ENCODE peak calls at places on chromosomes 3 and 15, in seven cellular contexts. B is transverse colon, F is cardiac fibroblast, G is heart left ventricle, R is fibroblast of villous mesenchyme, Q is breast epithelium, N is tibial artery. O is an unnamed sample.

GRCh38 chr15:28885630-28886430 is at the start of gene APBA2:
- DNase-seq in B (no peak), F (peak), G (no peak), R (peak), Q (no peak), N (no peak), O (no peak)

GRCh38 chr3:141386080-141386594 is 17.8 kb downstream of the ZBTB38 start:
- DNase-seq in B (no peak), F (no peak), G (no peak), R (no peak), Q (no peak), N (no peak), O (no peak)

GRCh38 chr3:195823286-195823685 is 11.6 kb upstream of the MUC4 start:
- DNase-seq in B (peak), F (no peak), G (no peak), R (no peak), Q (no peak), N (no peak), O (no peak)

GRCh38 chr15:58457466-58457965 is 25.7 kb downstream of the LIPC start:
- DNase-seq in B (no peak), F (peak), G (no peak), R (peak), Q (no peak), N (no peak), O (no peak)

GRCh38 chr3:56357266-56357665 is 111.0 kb downstream of the ERC2 start:
- DNase-seq in B (no peak), F (no peak), G (no peak), R (no peak), Q (no peak), N (no peak), O (no peak)

GRCh38 chr3:133831966-133832801 is 26.6 kb downstream of the SRPRB start:
- DNase-seq in B (no peak), F (no peak), G (no peak), R (no peak), Q (no peak), N (no peak), O (no peak)

GRCh38 chr15:82571722-82572222 is 31.5 kb upstream of the RPS17 start:
- DNase-seq in B (peak), F (peak), G (peak), R (peak), Q (peak), N (peak), O (no peak)

GRCh38 chr15:70669966-70670658 is 93.2 kb downstream of the UACA start:
- DNase-seq in B (peak), F (no peak), G (peak), R (peak), Q (no peak), N (no peak), O (no peak)

GRCh38 chr15:78727561-78727960 is 83.7 kb downstream of the ADAMTS7 start:
- DNase-seq in B (no peak), F (peak), G (no peak), R (no peak), Q (no peak), N (no peak), O (no peak)

GRCh38 chr3:106265704-106266103 is 396.9 kb upstream of the CBLB start:
- DNase-seq in B (no peak), F (no peak), G (no peak), R (no peak), Q (no peak), N (no peak), O (no peak)
- H3K4me3 ChIP-seq in B (no peak), F (no peak), G (no peak), R (no peak), Q (no peak), N (no peak), O (no peak)

GRCh38 chr3:194369522-194370279 is at the start of gene LRRC15:
- DNase-seq in B (peak), F (peak), G (no peak), R (peak), Q (no peak), N (no peak), O (no peak)
- TF ChIP-seq CTCF in B (no peak), F (no peak), G (no peak), R (no peak), Q (no peak), N (no peak), O (peak)

DNA sequence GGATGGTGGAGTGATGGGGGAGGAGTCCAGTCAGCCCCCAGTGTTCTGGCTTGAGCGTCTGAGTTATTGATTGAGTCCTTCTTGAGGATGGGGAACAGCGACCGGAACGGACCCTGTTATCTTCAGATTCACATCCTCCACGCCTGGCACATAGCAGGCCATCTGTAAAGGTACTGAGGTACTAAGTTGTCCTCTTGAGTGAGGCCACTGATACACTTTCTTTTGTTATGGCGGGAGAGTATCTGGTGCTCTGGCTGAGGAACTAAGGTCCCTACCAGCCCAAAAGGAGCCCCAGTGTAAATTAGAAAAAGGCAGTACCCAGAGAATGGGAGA is 16.7 kb upstream of the HRH1 start:
- DNase-seq in B (no peak), F (no peak), G (no peak), R (no peak), Q (no peak), N (no peak), O (no peak)
- H3K4me3 ChIP-seq in B (no peak), F (peak), G (no peak), R (peak), Q (peak), N (peak), O (no peak)

DNA sequence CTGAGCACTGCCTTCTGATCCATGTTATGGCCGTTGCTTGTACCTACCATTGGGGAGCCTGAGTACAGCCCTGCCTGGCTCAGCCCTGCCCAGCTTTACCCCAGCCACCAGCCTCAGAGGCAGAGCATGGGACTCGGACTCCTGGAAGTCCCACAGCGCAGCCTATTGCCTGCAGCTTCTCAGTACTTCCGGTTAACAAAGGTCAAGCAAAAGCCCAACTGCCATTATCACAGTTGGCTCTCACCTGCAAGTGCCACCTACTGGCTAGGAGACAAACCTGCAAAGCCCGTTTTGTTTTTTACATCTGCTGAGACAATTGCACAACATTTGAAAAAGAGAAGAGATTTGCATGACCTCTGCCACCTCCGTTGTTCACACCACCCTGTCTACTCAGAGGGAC is 1081.7 kb downstream of the NAALADL2 start:
- DNase-seq in B (no peak), F (no peak), G (no peak), R (no peak), Q (no peak), N (no peak), O (peak)
- TF ChIP-seq CTCF in B (no peak), F (peak), G (no peak), R (no peak), Q (no peak), N (no peak), O (peak)

DNA sequence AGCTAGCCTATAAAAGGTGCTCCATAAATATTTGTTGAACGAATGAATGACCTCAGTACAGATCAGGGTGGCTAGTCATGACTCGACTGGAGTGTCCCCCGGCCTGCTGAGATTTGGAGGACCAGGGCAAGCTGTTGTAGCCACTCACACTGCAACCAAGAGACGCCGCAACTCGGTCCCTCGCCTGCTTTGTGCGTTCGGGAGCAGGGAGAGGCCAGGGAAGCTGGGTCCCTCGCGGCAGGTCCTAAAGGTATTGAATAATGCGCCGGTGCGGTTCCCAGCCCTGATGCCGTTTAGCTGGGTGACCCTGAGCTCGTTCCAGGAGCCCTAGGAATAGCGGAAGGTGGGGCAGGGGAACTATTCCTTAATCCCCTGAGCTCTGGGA is 1.8 kb downstream of the IGDCC4 start:
- DNase-seq in B (no peak), F (no peak), G (no peak), R (no peak), Q (no peak), N (no peak), O (no peak)
- H3K4me3 ChIP-seq in B (peak), F (peak), G (no peak), R (peak), Q (peak), N (peak), O (no peak)

GRCh38 chr3:131988209-131988608 is 46.6 kb downstream of the CPNE4 start:
- DNase-seq in B (no peak), F (no peak), G (no peak), R (no peak), Q (no peak), N (no peak), O (no peak)
- TF ChIP-seq CTCF in B (no peak), F (no peak), G (no peak), R (no peak), Q (no peak), N (no peak), O (no peak)

DNA sequence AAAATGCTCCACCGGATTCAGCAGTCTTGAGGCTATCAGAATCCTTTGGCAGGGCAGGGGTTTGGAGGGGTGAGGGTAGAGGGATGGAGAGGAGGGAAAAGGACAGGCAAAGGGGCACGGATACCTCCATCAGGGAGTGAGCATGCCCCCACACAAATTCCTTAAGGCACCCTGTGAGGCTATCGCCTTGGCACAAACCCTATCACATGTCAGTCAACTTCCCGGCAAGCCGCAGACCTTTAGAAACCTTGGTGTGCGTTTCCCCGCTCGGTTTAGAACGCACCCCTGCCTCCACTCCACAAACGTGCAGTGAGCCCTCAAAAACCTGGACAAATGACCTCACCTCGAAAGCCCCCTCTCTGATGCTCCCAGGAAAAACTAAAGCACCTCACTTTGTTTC is 422 bp upstream of the SETMAR start:
- DNase-seq in B (no peak), F (no peak), G (no peak), R (no peak), Q (no peak), N (no peak), O (no peak)
- H3K4me3 ChIP-seq in B (peak), F (peak), G (no peak), R (peak), Q (peak), N (peak), O (peak)